ENCODE peak calls at places on chromosome 9, in ten cellular contexts. B is HL-60, U is fibroblast of lung, D is keratinocyte, W is spleen, O is mammary epithelial cell, J is right lobe of liver, P is A549, S is breast epithelium, F is IMR-90. Y is an unnamed sample.

GRCh38 chr9:103533318-103533717 is 538.2 kb downstream of the CYLC2 start:
- DNase-seq in B (peak; percentile 72), U (no peak), D (no peak), W (no peak), O (no peak), J (no peak), P (no peak), S (no peak), F (no peak), Y (no peak)

GRCh38 chr9:88313364-88314220 is 74.7 kb upstream of the SPIN1 start:
- DNase-seq in B (no peak), U (no peak), D (no peak), W (no peak), O (no peak), J (no peak), P (no peak), S (no peak), F (no peak), Y (no peak)

GRCh38 chr9:123176949-123177348 is 91.4 kb downstream of the STRBP start:
- DNase-seq in B (no peak), U (no peak), D (no peak), W (no peak), O (no peak), J (no peak), P (no peak), S (no peak), F (no peak), Y (no peak)

GRCh38 chr9:79583957-79584654 is 12.3 kb downstream of the TLE4 start:
- DNase-seq in B (peak; percentile 95), U (no peak), D (no peak), W (peak; percentile 90), O (no peak), J (peak; percentile 64), P (no peak), S (no peak), F (no peak), Y (no peak)

GRCh38 chr9:132794730-132795380 is 83.2 kb downstream of the AK8 start:
- DNase-seq in B (no peak), U (no peak), D (peak; percentile 26), W (no peak), O (peak; percentile 65), J (no peak), P (no peak), S (no peak), F (no peak), Y (no peak)

GRCh38 chr9:135126480-135127187 is 39.2 kb downstream of the OLFM1 start:
- DNase-seq in B (no peak), U (no peak), D (peak; percentile 28), W (no peak), O (peak; percentile 18), J (no peak), P (peak; percentile 58), S (peak; percentile 32), F (no peak), Y (no peak)

GRCh38 chr9:110142868-110143866 is 64.8 kb downstream of the C9orf152 start:
- DNase-seq in B (peak; percentile 35), U (no peak), D (no peak), W (no peak), O (no peak), J (no peak), P (no peak), S (no peak), F (no peak), Y (no peak)

GRCh38 chr9:8560560-8561525 is 761.3 kb upstream of the DMAC1 start:
- DNase-seq in B (no peak), U (peak; percentile 51), D (no peak), W (no peak), O (no peak), J (no peak), P (no peak), S (no peak), F (peak; percentile 0), Y (no peak)

GRCh38 chr9:15642369-15642962 is 89.6 kb downstream of the CCDC171 start:
- DNase-seq in B (no peak), U (peak; percentile 75), D (no peak), W (no peak), O (peak; percentile 24), J (no peak), P (peak; percentile 26), S (no peak), F (peak; percentile 53), Y (no peak)

GRCh38 chr9:87872079-87872624 is 10.5 kb upstream of the SPATA31E1 start:
- DNase-seq in B (no peak), U (peak; percentile 38), D (no peak), W (peak; percentile 61), O (no peak), J (no peak), P (no peak), S (no peak), F (peak; percentile 36), Y (no peak)

GRCh38 chr9:133371261-133371711 is 4.6 kb downstream of the SURF4 start:
- DNase-seq in B (peak; percentile 46), U (no peak), D (no peak), W (peak; percentile 82), O (no peak), J (no peak), P (no peak), S (no peak), F (no peak), Y (no peak)

DNA sequence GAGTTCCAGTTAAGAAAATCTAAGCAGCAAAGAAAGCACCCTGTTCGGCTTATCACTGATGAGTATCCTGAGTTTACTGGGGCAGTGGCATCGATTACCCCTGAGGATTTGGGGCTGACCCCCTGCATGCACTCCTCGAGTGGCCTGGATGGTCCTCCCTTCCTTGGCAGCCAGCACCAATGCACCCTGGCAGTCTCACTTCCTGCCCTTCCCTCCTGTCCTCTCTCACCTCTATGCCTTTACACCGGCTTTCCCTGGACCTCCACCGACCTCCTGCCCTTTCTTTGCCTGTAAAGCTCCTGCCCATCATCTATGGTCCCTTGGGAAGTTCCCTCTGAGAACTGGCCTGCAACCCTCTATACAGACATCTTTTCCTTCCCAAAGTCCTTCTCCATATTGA is 97.1 kb downstream of the TTLL11 start:
- DNase-seq in B (no peak), U (no peak), D (no peak), W (no peak), O (no peak), J (no peak), P (no peak), S (no peak), F (no peak), Y (no peak)
- H3K27ac ChIP-seq in B (no peak overlapping the region), U (no peak overlapping the region), D (no peak overlapping the region), W (no peak overlapping the region), O (no peak overlapping the region), J (no peak overlapping the region), P (no peak overlapping the region), S (no peak overlapping the region), F (no peak overlapping the region), Y (no peak overlapping the region)

DNA sequence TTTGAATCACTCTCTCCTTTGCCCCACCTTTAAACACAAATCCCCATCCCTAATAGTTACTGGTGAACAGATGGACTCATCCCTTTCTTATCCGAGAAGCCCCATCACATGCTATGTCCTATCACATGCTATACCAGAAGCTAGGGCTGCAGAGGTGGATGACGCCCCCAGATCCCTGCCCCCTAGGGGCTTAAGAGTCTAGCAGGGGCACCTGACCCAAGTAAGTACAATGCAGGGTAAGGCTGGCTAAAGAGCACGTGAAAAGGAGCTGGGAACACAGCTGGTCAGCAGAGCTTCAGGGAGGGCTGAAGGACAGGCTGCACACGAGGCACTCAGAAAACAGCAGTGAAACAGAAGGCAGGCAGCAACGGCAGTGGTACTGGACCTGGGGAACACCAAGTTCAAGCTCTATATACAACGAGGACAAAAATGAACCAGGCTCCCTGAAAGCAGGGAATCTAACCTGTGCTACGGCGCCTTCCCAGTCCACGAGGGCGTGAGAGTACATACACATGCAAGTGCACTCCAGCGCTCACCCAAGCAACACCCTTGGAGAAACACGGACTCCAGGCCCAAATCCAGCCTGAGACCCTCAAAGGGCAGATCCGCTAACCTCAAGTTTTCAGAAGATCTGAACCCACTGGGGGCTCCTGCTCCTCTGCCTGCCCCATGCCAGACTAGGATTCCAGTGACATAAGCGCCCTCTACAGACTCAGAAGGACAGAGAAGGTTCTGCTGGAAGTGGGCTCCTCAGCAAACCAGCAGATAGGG is 57.5 kb downstream of the PSMB7 start:
- DNase-seq in B (no peak), U (no peak), D (no peak), W (no peak), O (no peak), J (no peak), P (no peak), S (no peak), F (no peak), Y (no peak)
- TF ChIP-seq CTCF in B (no peak), U (no peak), D (peak; percentile 31), W (no peak), O (no peak), J (no peak), P (peak; percentile 36), S (no peak), F (no peak), Y (no peak)

DNA sequence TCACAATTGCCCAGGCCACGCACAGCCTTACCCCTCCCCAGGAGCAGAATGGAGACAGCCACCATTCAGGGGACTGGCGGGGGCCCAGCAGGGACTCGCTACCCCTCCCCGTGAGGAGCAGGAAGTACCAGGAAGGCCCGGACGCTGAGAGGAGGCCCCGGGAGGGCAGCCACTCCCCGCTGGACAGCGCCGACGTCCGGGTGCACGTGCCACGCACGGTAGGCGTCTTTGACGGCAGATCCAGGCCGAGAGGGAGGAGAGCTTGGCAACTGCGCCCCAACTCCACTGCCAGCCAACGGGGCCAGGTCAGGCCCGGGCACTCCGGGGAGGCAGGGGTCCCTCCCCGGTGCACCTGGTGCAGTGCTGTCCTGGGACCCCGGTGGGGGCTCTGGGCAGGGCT is 14.0 kb downstream of the DNLZ start:
- DNase-seq in B (no peak), U (no peak), D (no peak), W (no peak), O (no peak), J (no peak), P (no peak), S (no peak), F (no peak), Y (no peak)
- H3K27ac ChIP-seq in B (no peak overlapping the region), U (no peak overlapping the region), D (no peak overlapping the region), W (no peak overlapping the region), O (no peak overlapping the region), J (no peak overlapping the region), P (no peak overlapping the region), S (no peak overlapping the region), F (no peak overlapping the region), Y (no peak overlapping the region)

GRCh38 chr9:117250610-117251215 is 164.1 kb downstream of the ASTN2 start:
- DNase-seq in B (no peak), U (no peak), D (no peak), W (no peak), O (no peak), J (no peak), P (no peak), S (no peak), F (no peak), Y (no peak)

GRCh38 chr9:117253256-117253655 is 161.6 kb downstream of the ASTN2 start:
- DNase-seq in B (no peak), U (no peak), D (no peak), W (no peak), O (no peak), J (no peak), P (no peak), S (no peak), F (no peak), Y (no peak)

GRCh38 chr9:117245225-117245624 is 169.6 kb downstream of the ASTN2 start:
- DNase-seq in B (no peak), U (no peak), D (no peak), W (no peak), O (no peak), J (no peak), P (no peak), S (no peak), F (no peak), Y (no peak)

GRCh38 chr9:117249799-117250198 is 165.1 kb downstream of the ASTN2 start:
- DNase-seq in B (no peak), U (no peak), D (no peak), W (no peak), O (no peak), J (no peak), P (no peak), S (no peak), F (no peak), Y (no peak)

GRCh38 chr9:117247271-117247670 is 167.6 kb downstream of the ASTN2 start:
- DNase-seq in B (no peak), U (no peak), D (no peak), W (no peak), O (peak; percentile 3), J (no peak), P (peak; percentile 28), S (no peak), F (no peak), Y (no peak)
- TF ChIP-seq CTCF in B (peak; percentile 19), U (no peak), D (peak; percentile 36), W (no peak), O (peak; percentile 22), J (peak; percentile 40), P (no peak), S (peak; percentile 40), F (no peak), Y (peak; percentile 46)